ENCODE peak calls at places on chromosomes 6 and 20, in ten cellular contexts. O is GM12865, M is heart left ventricle, Q is kidney epithelial cell, Y is fibroblast of lung, K is RWPE1, C is psoas muscle, R is HFF-Myc, N is B cell, B is ovary. U is an unnamed sample.

GRCh38 chr20:2108987-2109386 is 7.4 kb downstream of the STK35 start:
- DNase-seq in O (no peak), M (no peak), Q (peak), Y (peak), K (peak), C (no peak), R (no peak), N (no peak), B (no peak), U (no peak)

GRCh38 chr6:136958168-136958567 is 36.1 kb downstream of the SLC35D3 start:
- DNase-seq in O (no peak), M (no peak), Q (no peak), Y (no peak), K (no peak), C (no peak), R (no peak), N (no peak), B (no peak), U (no peak)

GRCh38 chr6:11772109-11772830 is 6.3 kb downstream of the ADTRP start:
- DNase-seq in O (no peak), M (no peak), Q (peak), Y (peak), K (peak), C (no peak), R (peak), N (no peak), B (peak), U (no peak)

GRCh38 chr6:114430534-114431124 is 87.8 kb upstream of the HS3ST5 start:
- DNase-seq in O (no peak), M (no peak), Q (no peak), Y (no peak), K (no peak), C (no peak), R (no peak), N (no peak), B (no peak), U (no peak)

GRCh38 chr20:19460386-19460785 is 247.9 kb downstream of the SLC24A3 start:
- DNase-seq in O (no peak), M (no peak), Q (no peak), Y (peak), K (no peak), C (no peak), R (no peak), N (no peak), B (no peak), U (no peak)

GRCh38 chr6:149438855-149439254 is 38.8 kb downstream of the SUMO4 start:
- DNase-seq in O (peak), M (no peak), Q (no peak), Y (no peak), K (no peak), C (no peak), R (no peak), N (no peak), B (no peak), U (no peak)

GRCh38 chr6:132130530-132131298 is 179.5 kb upstream of the CCN2 start:
- DNase-seq in O (peak), M (peak), Q (no peak), Y (peak), K (no peak), C (peak), R (no peak), N (no peak), B (peak), U (peak)

GRCh38 chr6:127486934-127487333 is 27.7 kb upstream of the KIAA0408 start:
- DNase-seq in O (no peak), M (no peak), Q (no peak), Y (no peak), K (no peak), C (no peak), R (no peak), N (no peak), B (no peak), U (no peak)

GRCh38 chr20:50980071-50980681 is 21.6 kb downstream of the MOCS3 start:
- DNase-seq in O (no peak), M (no peak), Q (peak), Y (peak), K (peak), C (no peak), R (peak), N (no peak), B (no peak), U (no peak)

GRCh38 chr6:109091314-109092009 is 3.2 kb downstream of the SESN1 start:
- DNase-seq in O (no peak), M (no peak), Q (no peak), Y (no peak), K (no peak), C (peak), R (no peak), N (no peak), B (no peak), U (no peak)

GRCh38 chr20:44733341-44734069 is 12.2 kb upstream of the KCNK15 start:
- DNase-seq in O (peak), M (peak), Q (no peak), Y (peak), K (peak), C (peak), R (no peak), N (peak), B (peak), U (peak)

GRCh38 chr6:111184827-111185567 is 97.7 kb downstream of the SLC16A10 start:
- DNase-seq in O (no peak), M (no peak), Q (no peak), Y (no peak), K (no peak), C (no peak), R (no peak), N (no peak), B (no peak), U (no peak)

GRCh38 chr6:97186416-97186999 is 96.5 kb downstream of the MMS22L start:
- DNase-seq in O (peak), M (peak), Q (peak), Y (peak), K (peak), C (peak), R (peak), N (peak), B (peak), U (peak)

GRCh38 chr6:122619309-122619708 is 9.1 kb downstream of the PKIB start:
- DNase-seq in O (no peak), M (no peak), Q (no peak), Y (no peak), K (no peak), C (no peak), R (no peak), N (no peak), B (no peak), U (no peak)

GRCh38 chr20:38278150-38278549 is 17.6 kb upstream of the KIAA1755 start:
- DNase-seq in O (no peak), M (no peak), Q (no peak), Y (peak), K (no peak), C (no peak), R (no peak), N (no peak), B (peak), U (no peak)

GRCh38 chr6:87858440-87858839 is 156.4 kb upstream of the AKIRIN2 start:
- DNase-seq in O (no peak), M (no peak), Q (no peak), Y (no peak), K (no peak), C (no peak), R (no peak), N (no peak), B (no peak), U (no peak)

GRCh38 chr20:41005361-41005729 is 23.3 kb upstream of the TOP1 start:
- DNase-seq in O (no peak), M (peak), Q (peak), Y (peak), K (peak), C (peak), R (peak), N (no peak), B (peak), U (no peak)

GRCh38 chr6:106372838-106373501 is 12.5 kb downstream of the CRYBG1 start:
- DNase-seq in O (no peak), M (no peak), Q (peak), Y (no peak), K (peak), C (no peak), R (no peak), N (no peak), B (no peak), U (no peak)

GRCh38 chr6:6330407-6330806 is 9.9 kb upstream of the F13A1 start:
- DNase-seq in O (peak), M (no peak), Q (no peak), Y (no peak), K (no peak), C (no peak), R (no peak), N (no peak), B (no peak), U (peak)

GRCh38 chr20:13101701-13102100 is 92.9 kb downstream of the SPTLC3 start:
- DNase-seq in O (no peak), M (no peak), Q (no peak), Y (peak), K (no peak), C (no peak), R (no peak), N (no peak), B (no peak), U (no peak)

GRCh38 chr6:137177611-137178010 is 4.2 kb upstream of the IL22RA2 start:
- DNase-seq in O (no peak), M (no peak), Q (no peak), Y (no peak), K (no peak), C (no peak), R (no peak), N (no peak), B (no peak), U (no peak)

GRCh38 chr6:142764306-142764705 is 180.7 kb downstream of the HIVEP2 start:
- DNase-seq in O (no peak), M (no peak), Q (no peak), Y (no peak), K (no peak), C (no peak), R (no peak), N (no peak), B (no peak), U (no peak)

GRCh38 chr20:40868568-40869223 is 159.9 kb upstream of the TOP1 start:
- DNase-seq in O (no peak), M (peak), Q (no peak), Y (peak), K (no peak), C (no peak), R (peak), N (no peak), B (peak), U (no peak)

GRCh38 chr6:139107051-139107450 is 27.8 kb upstream of the HECA start:
- DNase-seq in O (no peak), M (no peak), Q (no peak), Y (no peak), K (no peak), C (no peak), R (no peak), N (no peak), B (no peak), U (no peak)

GRCh38 chr6:53325785-53326184 is 23.0 kb downstream of the ELOVL5 start:
- DNase-seq in O (no peak), M (no peak), Q (no peak), Y (no peak), K (no peak), C (no peak), R (no peak), N (no peak), B (no peak), U (no peak)

GRCh38 chr6:167706313-167707109 is 120.2 kb upstream of the AFDN start:
- DNase-seq in O (peak), M (no peak), Q (no peak), Y (no peak), K (no peak), C (no peak), R (no peak), N (peak), B (no peak), U (peak)

GRCh38 chr6:118791499-118791898 is 102.5 kb upstream of the ASF1A start:
- DNase-seq in O (no peak), M (no peak), Q (no peak), Y (no peak), K (no peak), C (no peak), R (no peak), N (no peak), B (no peak), U (no peak)

GRCh38 chr6:40640591-40641293 is 53.6 kb upstream of the LRFN2 start:
- DNase-seq in O (no peak), M (no peak), Q (no peak), Y (no peak), K (no peak), C (no peak), R (no peak), N (no peak), B (peak), U (no peak)

GRCh38 chr6:83708970-83709747 is at the start of gene SNAP91:
- DNase-seq in O (peak), M (peak), Q (no peak), Y (no peak), K (no peak), C (no peak), R (no peak), N (no peak), B (peak), U (peak)

GRCh38 chr20:7744411-7744810 is 195.8 kb downstream of the HAO1 start:
- DNase-seq in O (no peak), M (no peak), Q (peak), Y (peak), K (peak), C (no peak), R (peak), N (no peak), B (no peak), U (no peak)

GRCh38 chr20:12947691-12948090 is 61.1 kb upstream of the SPTLC3 start:
- DNase-seq in O (no peak), M (no peak), Q (no peak), Y (no peak), K (no peak), C (no peak), R (no peak), N (no peak), B (no peak), U (no peak)

GRCh38 chr6:44624226-44624625 is 236.7 kb downstream of the CDC5L start:
- DNase-seq in O (no peak), M (no peak), Q (no peak), Y (no peak), K (no peak), C (no peak), R (no peak), N (no peak), B (no peak), U (no peak)

GRCh38 chr6:41672816-41673703 is 34.8 kb downstream of the MDFI start:
- DNase-seq in O (no peak), M (no peak), Q (no peak), Y (no peak), K (no peak), C (peak), R (no peak), N (no peak), B (no peak), U (no peak)

GRCh38 chr6:50128420-50129005 is 78.8 kb upstream of the DEFB112 start:
- DNase-seq in O (peak), M (no peak), Q (no peak), Y (peak), K (no peak), C (no peak), R (no peak), N (no peak), B (no peak), U (peak)

GRCh38 chr20:52426856-52427255 is 235.3 kb upstream of the ZFP64 start:
- DNase-seq in O (no peak), M (no peak), Q (no peak), Y (no peak), K (peak), C (no peak), R (no peak), N (no peak), B (no peak), U (no peak)

GRCh38 chr6:29797120-29797519 is 30.5 kb upstream of the HLA-G start:
- DNase-seq in O (no peak), M (no peak), Q (no peak), Y (peak), K (peak), C (no peak), R (no peak), N (no peak), B (no peak), U (no peak)

GRCh38 chr20:63572071-63572787 is 1.8 kb downstream of the HELZ2 start:
- DNase-seq in O (no peak), M (peak), Q (no peak), Y (no peak), K (no peak), C (no peak), R (no peak), N (no peak), B (no peak), U (no peak)

GRCh38 chr6:32113386-32114352 is 4.5 kb upstream of the TNXB start:
- DNase-seq in O (no peak), M (peak), Q (no peak), Y (peak), K (peak), C (peak), R (peak), N (no peak), B (peak), U (no peak)
- TF ChIP-seq CTCF in O (no peak), M (no peak), Q (peak), Y (peak), K (peak), C (no peak), R (peak), N (no peak), B (no peak), U (no peak)

DNA sequence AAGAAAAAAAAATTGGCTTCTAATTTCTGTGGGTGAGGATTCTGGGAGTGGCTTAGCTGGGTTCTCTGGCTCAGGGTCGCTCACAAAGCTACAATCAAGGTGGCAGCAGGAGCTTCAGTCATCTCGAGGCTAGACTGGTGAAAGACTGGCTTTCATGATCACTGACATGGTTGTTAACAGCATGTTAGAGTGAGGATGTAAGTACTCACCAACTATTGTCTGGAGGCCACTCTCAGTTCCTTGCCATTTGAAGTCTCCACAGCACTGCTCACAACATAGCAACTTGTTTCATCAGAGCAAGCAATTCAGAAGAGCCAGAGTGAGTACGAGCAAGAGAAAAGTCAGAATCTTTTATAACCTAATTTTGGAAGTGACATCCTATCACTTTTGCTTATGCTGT is 145.7 kb upstream of the PRSS16 start:
- DNase-seq in O (no peak), M (no peak), Q (no peak), Y (no peak), K (no peak), C (no peak), R (no peak), N (no peak), B (no peak), U (no peak)
- TF ChIP-seq CTCF in O (no peak), M (no peak), Q (no peak), Y (no peak), K (no peak), C (no peak), R (no peak), N (no peak), B (no peak), U (no peak)

GRCh38 chr6:64505312-64505711 is 869.7 kb downstream of the PHF3 start:
- DNase-seq in O (peak), M (no peak), Q (no peak), Y (peak), K (no peak), C (no peak), R (no peak), N (no peak), B (no peak), U (peak)
- TF ChIP-seq CTCF in O (peak), M (no peak), Q (peak), Y (peak), K (peak), C (no peak), R (peak), N (no peak), B (no peak), U (peak)

GRCh38 chr6:36724514-36725385 is 27.1 kb downstream of the RAB44 start:
- DNase-seq in O (peak), M (peak), Q (peak), Y (peak), K (peak), C (peak), R (peak), N (peak), B (peak), U (peak)
- TF ChIP-seq CTCF in O (peak), M (peak), Q (peak), Y (peak), K (peak), C (peak), R (peak), N (peak), B (peak), U (peak)

DNA sequence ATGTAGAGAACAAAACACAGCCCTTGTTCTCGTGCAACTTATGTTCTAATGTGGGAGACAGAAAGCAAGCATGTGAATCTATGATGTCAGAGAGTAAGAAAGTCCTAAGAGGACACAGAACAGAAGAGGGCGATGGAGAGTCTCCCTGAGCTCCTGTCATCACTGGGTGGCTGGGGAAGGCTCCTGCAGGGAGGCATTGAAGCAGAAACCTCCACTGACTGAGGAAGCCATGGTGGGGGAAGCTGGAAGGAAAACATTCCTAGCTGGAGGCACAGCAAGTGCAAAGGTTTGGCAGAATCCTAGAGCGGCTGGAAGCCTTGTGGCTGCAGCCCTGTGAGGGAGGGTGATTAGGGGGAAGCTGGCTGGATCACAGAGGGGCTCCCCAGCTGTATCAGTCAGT is 248.0 kb downstream of the CDH26 start:
- DNase-seq in O (no peak), M (no peak), Q (peak), Y (peak), K (peak), C (no peak), R (no peak), N (no peak), B (no peak), U (peak)
- TF ChIP-seq CTCF in O (no peak), M (no peak), Q (peak), Y (peak), K (peak), C (peak), R (peak), N (no peak), B (no peak), U (no peak)

DNA sequence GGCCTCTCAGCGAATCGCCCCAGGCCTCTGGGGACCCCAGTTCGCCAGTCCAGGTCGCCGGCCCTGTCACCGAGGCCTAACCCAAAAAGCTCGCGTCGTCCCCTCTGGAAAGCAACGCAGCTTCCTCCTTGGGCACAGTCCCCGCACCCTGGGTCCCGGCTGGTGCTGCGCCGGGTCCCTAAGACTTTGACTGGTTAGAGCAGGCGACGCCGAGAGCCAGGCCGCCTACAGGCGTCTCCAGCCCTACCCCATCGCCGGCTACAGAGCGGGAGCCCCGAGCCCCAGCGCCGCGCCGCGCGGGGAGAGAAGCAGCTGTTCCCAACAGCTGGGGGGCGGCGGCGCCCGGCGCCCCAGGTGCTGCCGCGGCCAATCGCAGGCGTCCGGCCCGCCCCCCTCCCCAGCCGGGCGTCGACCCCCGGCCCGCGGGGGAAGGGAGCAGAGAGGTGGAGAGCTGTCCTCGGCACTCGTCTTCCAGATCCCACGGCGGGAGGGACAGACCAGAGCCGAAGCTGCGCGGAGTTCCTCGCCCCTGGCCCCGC is 540 bp upstream of the RBM24 start:
- DNase-seq in O (no peak), M (peak), Q (no peak), Y (no peak), K (no peak), C (peak), R (no peak), N (no peak), B (peak), U (peak)
- TF ChIP-seq CTCF in O (no peak), M (no peak), Q (peak), Y (no peak), K (no peak), C (peak), R (no peak), N (no peak), B (no peak), U (no peak)

GRCh38 chr6:150667977-150668716 is 68.5 kb downstream of the PLEKHG1 start:
- DNase-seq in O (peak), M (peak), Q (peak), Y (peak), K (peak), C (peak), R (peak), N (no peak), B (peak), U (no peak)
- TF ChIP-seq CTCF in O (no peak), M (no peak), Q (peak), Y (peak), K (no peak), C (no peak), R (peak), N (no peak), B (no peak), U (no peak)

DNA sequence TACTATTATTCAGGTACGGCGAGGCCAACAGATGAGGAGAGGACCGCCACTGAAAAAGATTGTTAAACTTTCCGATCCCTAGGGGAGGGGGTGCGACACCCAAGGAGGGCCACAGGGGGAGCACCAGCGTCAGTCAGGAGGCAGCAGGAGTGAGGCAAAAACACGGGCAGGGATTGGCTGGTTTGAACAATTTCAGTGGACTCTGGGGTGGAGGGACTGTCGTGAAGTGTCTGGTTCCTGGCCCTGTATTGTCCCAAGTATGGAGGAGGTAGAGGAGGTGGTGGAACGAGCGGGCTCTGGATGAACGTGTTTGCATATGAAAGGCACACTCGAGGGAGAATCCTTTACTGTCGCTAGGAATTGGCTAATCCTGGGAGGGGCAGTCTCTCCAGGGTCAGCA is 32.5 kb upstream of the MCUR1 start:
- DNase-seq in O (no peak), M (no peak), Q (no peak), Y (no peak), K (no peak), C (no peak), R (no peak), N (no peak), B (no peak), U (no peak)
- TF ChIP-seq CTCF in O (no peak), M (no peak), Q (peak), Y (no peak), K (no peak), C (no peak), R (peak), N (no peak), B (no peak), U (no peak)